ENCODE peak calls at places on chromosomes 4 and X, in five cellular contexts. H is naive thymus-derived CD8-positive, alpha-beta T cell; I is GM20000; L is EH; O is neural crest cell. P is an unnamed sample.

GRCh38 chrX:134431894-134432293 is 28.1 kb upstream of the HPRT1 start:
- DNase-seq in H (no peak), I (no peak), L (peak), O (no peak), P (no peak)

GRCh38 chr4:119151161-119151560 is 15.5 kb downstream of the MYOZ2 start:
- DNase-seq in H (no peak), I (no peak), L (no peak), O (no peak), P (no peak)

GRCh38 chr4:41203169-41203568 is 11.2 kb downstream of the APBB2 start:
- DNase-seq in H (no peak), I (no peak), L (peak), O (no peak), P (no peak)

GRCh38 chr4:95867919-95868318 is 28.0 kb downstream of the PDHA2 start:
- DNase-seq in H (no peak), I (no peak), L (peak), O (no peak), P (no peak)

GRCh38 chr4:47068986-47069385 is 37.6 kb downstream of the GABRB1 start:
- DNase-seq in H (no peak), I (no peak), L (no peak), O (no peak), P (no peak)

GRCh38 chrX:7028246-7028645 is 119.3 kb upstream of the STS start:
- DNase-seq in H (no peak), I (no peak), L (no peak), O (no peak), P (no peak)

GRCh38 chrX:129686422-129686948 is 31.7 kb upstream of the APLN start:
- DNase-seq in H (no peak), I (no peak), L (no peak), O (no peak), P (no peak)

GRCh38 chr4:67545996-67546356 is 673 bp upstream of the CENPC start:
- DNase-seq in H (no peak), I (no peak), L (no peak), O (no peak), P (no peak)

GRCh38 chr4:37603070-37603468 is 83.1 kb downstream of the RELL1 start:
- DNase-seq in H (peak), I (peak), L (peak), O (peak), P (peak)

GRCh38 chr4:77697860-77698599 is 92.4 kb downstream of the CXCL13 start:
- DNase-seq in H (no peak), I (peak), L (peak), O (no peak), P (no peak)

GRCh38 chr4:129526812-129527211 is 430.9 kb downstream of the C4orf33 start:
- DNase-seq in H (peak), I (no peak), L (no peak), O (no peak), P (no peak)

GRCh38 chr4:155735506-155735905 is 23.3 kb upstream of the GUCY1B1 start:
- DNase-seq in H (no peak), I (no peak), L (no peak), O (no peak), P (no peak)

GRCh38 chr4:121025540-121025939 is 46.8 kb downstream of the NDNF start:
- DNase-seq in H (no peak), I (no peak), L (no peak), O (no peak), P (no peak)

GRCh38 chr4:139242511-139243051 is 37.4 kb downstream of the MGARP start:
- DNase-seq in H (no peak), I (no peak), L (peak), O (no peak), P (no peak)

GRCh38 chrX:16838202-16839066 is 31.7 kb downstream of the RBBP7 start:
- DNase-seq in H (no peak), I (no peak), L (peak), O (no peak), P (no peak)

GRCh38 chr4:54217642-54218486 is 11.2 kb upstream of the PDGFRA start:
- DNase-seq in H (peak), I (peak), L (peak), O (peak), P (peak)

GRCh38 chr4:140947507-140947906 is 185.8 kb downstream of the RNF150 start:
- DNase-seq in H (no peak), I (no peak), L (no peak), O (no peak), P (no peak)

GRCh38 chrX:121579016-121579760 is 531.8 kb downstream of the GLUD2 start:
- DNase-seq in H (no peak), I (peak), L (peak), O (peak), P (peak)

GRCh38 chr4:141158219-141158618 is 24.9 kb upstream of the RNF150 start:
- DNase-seq in H (no peak), I (peak), L (peak), O (no peak), P (no peak)

GRCh38 chrX:46788902-46789301 is 30.0 kb upstream of the SLC9A7 start:
- DNase-seq in H (no peak), I (no peak), L (peak), O (no peak), P (no peak)

GRCh38 chr4:143384381-143384994 is 47.8 kb downstream of the GAB1 start:
- DNase-seq in H (no peak), I (no peak), L (peak), O (no peak), P (no peak)

GRCh38 chr4:106450249-106450648 is 81.7 kb upstream of the GIMD1 start:
- DNase-seq in H (no peak), I (no peak), L (peak), O (no peak), P (no peak)

GRCh38 chrX:41759817-41760216 is 35.8 kb downstream of the GPR82 start:
- DNase-seq in H (peak), I (peak), L (peak), O (no peak), P (peak)

GRCh38 chrX:141989134-141989533 is 85.4 kb downstream of the MAGEC1 start:
- DNase-seq in H (no peak), I (no peak), L (peak), O (no peak), P (no peak)

GRCh38 chrX:433771-434170 is 47.1 kb upstream of the PPP2R3B start:
- DNase-seq in H (no peak), I (no peak), L (no peak), O (no peak), P (no peak)

GRCh38 chrX:46903458-46904242 is 8.6 kb upstream of the JADE3 start:
- DNase-seq in H (peak), I (peak), L (peak), O (peak), P (no peak)

GRCh38 chr4:185994750-185995149 is 74.2 kb upstream of the TLR3 start:
- DNase-seq in H (no peak), I (no peak), L (no peak), O (no peak), P (no peak)